ENCODE peak calls at places on chromosomes 11 and 22, in ten cellular contexts. One of them, this sample, is unnamed.

GRCh38 chr11:121757480-121758125 is 304.8 kb upstream of the SORL1-AS1 start:
- DNase-seq in T-cell: no peak
- DNase-seq in GM12891: no peak
- DNase-seq in activated naive CD4-positive, alpha-beta T cell treated with anti-CD3 and anti-CD28 coated beads, Interleukin-2, amount 50 U/mL, for 16 hours: no peak
- DNase-seq in AG09309: no peak
- DNase-seq in HCT116: no peak
- DNase-seq in stimulated activated CD4-positive, alpha-beta T cell treated with anti-CD3 and anti-CD28 coated beads, TNF-alpha, amount 100 ng/mL, for 24 hours: no peak
- DNase-seq in RWPE1: peak; percentile 14
- DNase-seq in activated CD8-positive, alpha-beta memory T cell treated with anti-CD3 and anti-CD28 coated beads for 1 hour: no peak
- DNase-seq in kidney glomerular epithelial cell: no peak
- DNase-seq in this sample: no peak

GRCh38 chr11:12159351-12160099 is 49.1 kb downstream of the MICAL2 start:
- DNase-seq in T-cell: no peak
- DNase-seq in GM12891: no peak
- DNase-seq in activated naive CD4-positive, alpha-beta T cell treated with anti-CD3 and anti-CD28 coated beads, Interleukin-2, amount 50 U/mL, for 16 hours: no peak
- DNase-seq in AG09309: peak; percentile 75
- DNase-seq in HCT116: no peak
- DNase-seq in stimulated activated CD4-positive, alpha-beta T cell treated with anti-CD3 and anti-CD28 coated beads, TNF-alpha, amount 100 ng/mL, for 24 hours: no peak
- DNase-seq in RWPE1: no peak
- DNase-seq in activated CD8-positive, alpha-beta memory T cell treated with anti-CD3 and anti-CD28 coated beads for 1 hour: no peak
- DNase-seq in kidney glomerular epithelial cell: peak; percentile 86
- DNase-seq in this sample: no peak

GRCh38 chr11:45343988-45344387 is 57.8 kb upstream of the SYT13 start:
- DNase-seq in T-cell: no peak
- DNase-seq in GM12891: no peak
- DNase-seq in activated naive CD4-positive, alpha-beta T cell treated with anti-CD3 and anti-CD28 coated beads, Interleukin-2, amount 50 U/mL, for 16 hours: no peak
- DNase-seq in AG09309: no peak
- DNase-seq in HCT116: no peak
- DNase-seq in stimulated activated CD4-positive, alpha-beta T cell treated with anti-CD3 and anti-CD28 coated beads, TNF-alpha, amount 100 ng/mL, for 24 hours: no peak
- DNase-seq in RWPE1: no peak
- DNase-seq in activated CD8-positive, alpha-beta memory T cell treated with anti-CD3 and anti-CD28 coated beads for 1 hour: no peak
- DNase-seq in kidney glomerular epithelial cell: no peak
- DNase-seq in this sample: no peak

GRCh38 chr11:62360685-62361084 is 23.4 kb downstream of the ASRGL1 start:
- DNase-seq in T-cell: no peak
- DNase-seq in GM12891: no peak
- DNase-seq in activated naive CD4-positive, alpha-beta T cell treated with anti-CD3 and anti-CD28 coated beads, Interleukin-2, amount 50 U/mL, for 16 hours: no peak
- DNase-seq in AG09309: no peak
- DNase-seq in HCT116: no peak
- DNase-seq in stimulated activated CD4-positive, alpha-beta T cell treated with anti-CD3 and anti-CD28 coated beads, TNF-alpha, amount 100 ng/mL, for 24 hours: no peak
- DNase-seq in RWPE1: no peak
- DNase-seq in activated CD8-positive, alpha-beta memory T cell treated with anti-CD3 and anti-CD28 coated beads for 1 hour: no peak
- DNase-seq in kidney glomerular epithelial cell: no peak
- DNase-seq in this sample: no peak

GRCh38 chr22:44026630-44027511 is 2.8 kb downstream of the PARVB start:
- DNase-seq in T-cell: peak; percentile 76
- DNase-seq in GM12891: peak; percentile 76
- DNase-seq in activated naive CD4-positive, alpha-beta T cell treated with anti-CD3 and anti-CD28 coated beads, Interleukin-2, amount 50 U/mL, for 16 hours: no peak
- DNase-seq in AG09309: no peak
- DNase-seq in HCT116: no peak
- DNase-seq in stimulated activated CD4-positive, alpha-beta T cell treated with anti-CD3 and anti-CD28 coated beads, TNF-alpha, amount 100 ng/mL, for 24 hours: peak; percentile 59
- DNase-seq in RWPE1: no peak
- DNase-seq in activated CD8-positive, alpha-beta memory T cell treated with anti-CD3 and anti-CD28 coated beads for 1 hour: peak; percentile 33
- DNase-seq in kidney glomerular epithelial cell: no peak
- DNase-seq in this sample: peak; percentile 61

GRCh38 chr11:33694346-33695050 is 6.1 kb downstream of the C11orf91 start:
- DNase-seq in T-cell: no peak
- DNase-seq in GM12891: no peak
- DNase-seq in activated naive CD4-positive, alpha-beta T cell treated with anti-CD3 and anti-CD28 coated beads, Interleukin-2, amount 50 U/mL, for 16 hours: no peak
- DNase-seq in AG09309: no peak
- DNase-seq in HCT116: no peak
- DNase-seq in stimulated activated CD4-positive, alpha-beta T cell treated with anti-CD3 and anti-CD28 coated beads, TNF-alpha, amount 100 ng/mL, for 24 hours: no peak
- DNase-seq in RWPE1: no peak
- DNase-seq in activated CD8-positive, alpha-beta memory T cell treated with anti-CD3 and anti-CD28 coated beads for 1 hour: no peak
- DNase-seq in kidney glomerular epithelial cell: no peak
- DNase-seq in this sample: no peak

GRCh38 chr22:36384766-36385400 is 2.9 kb downstream of the MYH9 start:
- DNase-seq in T-cell: peak; percentile 86
- DNase-seq in GM12891: no peak
- DNase-seq in activated naive CD4-positive, alpha-beta T cell treated with anti-CD3 and anti-CD28 coated beads, Interleukin-2, amount 50 U/mL, for 16 hours: peak; percentile 46
- DNase-seq in AG09309: no peak
- DNase-seq in HCT116: no peak
- DNase-seq in stimulated activated CD4-positive, alpha-beta T cell treated with anti-CD3 and anti-CD28 coated beads, TNF-alpha, amount 100 ng/mL, for 24 hours: no peak
- DNase-seq in RWPE1: no peak
- DNase-seq in activated CD8-positive, alpha-beta memory T cell treated with anti-CD3 and anti-CD28 coated beads for 1 hour: no peak
- DNase-seq in kidney glomerular epithelial cell: peak; percentile 42
- DNase-seq in this sample: peak; percentile 59

GRCh38 chr22:50544078-50544745 is 1.5 kb upstream of the KLHDC7B start:
- DNase-seq in T-cell: peak; percentile 73
- DNase-seq in GM12891: peak; percentile 80
- DNase-seq in activated naive CD4-positive, alpha-beta T cell treated with anti-CD3 and anti-CD28 coated beads, Interleukin-2, amount 50 U/mL, for 16 hours: peak; percentile 85
- DNase-seq in AG09309: no peak
- DNase-seq in HCT116: no peak
- DNase-seq in stimulated activated CD4-positive, alpha-beta T cell treated with anti-CD3 and anti-CD28 coated beads, TNF-alpha, amount 100 ng/mL, for 24 hours: peak; percentile 83
- DNase-seq in RWPE1: no peak
- DNase-seq in activated CD8-positive, alpha-beta memory T cell treated with anti-CD3 and anti-CD28 coated beads for 1 hour: peak; percentile 79
- DNase-seq in kidney glomerular epithelial cell: peak; percentile 14
- DNase-seq in this sample: peak; percentile 71

GRCh38 chr22:49705631-49706352 is 121.9 kb downstream of the BRD1 start:
- DNase-seq in T-cell: no peak
- DNase-seq in GM12891: no peak
- DNase-seq in activated naive CD4-positive, alpha-beta T cell treated with anti-CD3 and anti-CD28 coated beads, Interleukin-2, amount 50 U/mL, for 16 hours: peak; percentile 42
- DNase-seq in AG09309: no peak
- DNase-seq in HCT116: no peak
- DNase-seq in stimulated activated CD4-positive, alpha-beta T cell treated with anti-CD3 and anti-CD28 coated beads, TNF-alpha, amount 100 ng/mL, for 24 hours: no peak
- DNase-seq in RWPE1: no peak
- DNase-seq in activated CD8-positive, alpha-beta memory T cell treated with anti-CD3 and anti-CD28 coated beads for 1 hour: no peak
- DNase-seq in kidney glomerular epithelial cell: no peak
- DNase-seq in this sample: no peak

GRCh38 chr22:36461665-36462474 is 19.6 kb downstream of the TXN2 start:
- DNase-seq in T-cell: no peak
- DNase-seq in GM12891: no peak
- DNase-seq in activated naive CD4-positive, alpha-beta T cell treated with anti-CD3 and anti-CD28 coated beads, Interleukin-2, amount 50 U/mL, for 16 hours: no peak
- DNase-seq in AG09309: no peak
- DNase-seq in HCT116: no peak
- DNase-seq in stimulated activated CD4-positive, alpha-beta T cell treated with anti-CD3 and anti-CD28 coated beads, TNF-alpha, amount 100 ng/mL, for 24 hours: no peak
- DNase-seq in RWPE1: peak; percentile 62
- DNase-seq in activated CD8-positive, alpha-beta memory T cell treated with anti-CD3 and anti-CD28 coated beads for 1 hour: no peak
- DNase-seq in kidney glomerular epithelial cell: peak; percentile 99
- DNase-seq in this sample: no peak

GRCh38 chr11:3178349-3178748 is 13.2 kb upstream of the OSBPL5 start:
- DNase-seq in T-cell: no peak
- DNase-seq in GM12891: no peak
- DNase-seq in activated naive CD4-positive, alpha-beta T cell treated with anti-CD3 and anti-CD28 coated beads, Interleukin-2, amount 50 U/mL, for 16 hours: no peak
- DNase-seq in AG09309: no peak
- DNase-seq in HCT116: no peak
- DNase-seq in stimulated activated CD4-positive, alpha-beta T cell treated with anti-CD3 and anti-CD28 coated beads, TNF-alpha, amount 100 ng/mL, for 24 hours: no peak
- DNase-seq in RWPE1: no peak
- DNase-seq in activated CD8-positive, alpha-beta memory T cell treated with anti-CD3 and anti-CD28 coated beads for 1 hour: no peak
- DNase-seq in kidney glomerular epithelial cell: no peak
- DNase-seq in this sample: no peak

GRCh38 chr11:27253200-27253599 is 109.8 kb downstream of the CCDC34 start:
- DNase-seq in T-cell: no peak
- DNase-seq in GM12891: no peak
- DNase-seq in activated naive CD4-positive, alpha-beta T cell treated with anti-CD3 and anti-CD28 coated beads, Interleukin-2, amount 50 U/mL, for 16 hours: no peak
- DNase-seq in AG09309: no peak
- DNase-seq in HCT116: no peak
- DNase-seq in stimulated activated CD4-positive, alpha-beta T cell treated with anti-CD3 and anti-CD28 coated beads, TNF-alpha, amount 100 ng/mL, for 24 hours: no peak
- DNase-seq in RWPE1: no peak
- DNase-seq in activated CD8-positive, alpha-beta memory T cell treated with anti-CD3 and anti-CD28 coated beads for 1 hour: no peak
- DNase-seq in kidney glomerular epithelial cell: no peak
- DNase-seq in this sample: no peak

GRCh38 chr11:29153078-29153477 is 863.8 kb downstream of the KCNA4 start:
- DNase-seq in T-cell: no peak
- DNase-seq in GM12891: no peak
- DNase-seq in activated naive CD4-positive, alpha-beta T cell treated with anti-CD3 and anti-CD28 coated beads, Interleukin-2, amount 50 U/mL, for 16 hours: no peak
- DNase-seq in AG09309: no peak
- DNase-seq in HCT116: no peak
- DNase-seq in stimulated activated CD4-positive, alpha-beta T cell treated with anti-CD3 and anti-CD28 coated beads, TNF-alpha, amount 100 ng/mL, for 24 hours: no peak
- DNase-seq in RWPE1: no peak
- DNase-seq in activated CD8-positive, alpha-beta memory T cell treated with anti-CD3 and anti-CD28 coated beads for 1 hour: no peak
- DNase-seq in kidney glomerular epithelial cell: no peak
- DNase-seq in this sample: no peak

GRCh38 chr22:30238661-30239420 is 7.7 kb downstream of the LIF start:
- DNase-seq in T-cell: no peak
- DNase-seq in GM12891: no peak
- DNase-seq in activated naive CD4-positive, alpha-beta T cell treated with anti-CD3 and anti-CD28 coated beads, Interleukin-2, amount 50 U/mL, for 16 hours: no peak
- DNase-seq in AG09309: no peak
- DNase-seq in HCT116: no peak
- DNase-seq in stimulated activated CD4-positive, alpha-beta T cell treated with anti-CD3 and anti-CD28 coated beads, TNF-alpha, amount 100 ng/mL, for 24 hours: no peak
- DNase-seq in RWPE1: no peak
- DNase-seq in activated CD8-positive, alpha-beta memory T cell treated with anti-CD3 and anti-CD28 coated beads for 1 hour: no peak
- DNase-seq in kidney glomerular epithelial cell: no peak
- DNase-seq in this sample: no peak

GRCh38 chr11:110908401-110909106 is 196.3 kb upstream of the ARHGAP20 start:
- DNase-seq in T-cell: no peak
- DNase-seq in GM12891: no peak
- DNase-seq in activated naive CD4-positive, alpha-beta T cell treated with anti-CD3 and anti-CD28 coated beads, Interleukin-2, amount 50 U/mL, for 16 hours: no peak
- DNase-seq in AG09309: peak; percentile 59
- DNase-seq in HCT116: no peak
- DNase-seq in stimulated activated CD4-positive, alpha-beta T cell treated with anti-CD3 and anti-CD28 coated beads, TNF-alpha, amount 100 ng/mL, for 24 hours: peak; percentile 1
- DNase-seq in RWPE1: peak; percentile 71
- DNase-seq in activated CD8-positive, alpha-beta memory T cell treated with anti-CD3 and anti-CD28 coated beads for 1 hour: no peak
- DNase-seq in kidney glomerular epithelial cell: peak; percentile 97
- DNase-seq in this sample: no peak

GRCh38 chr11:65213322-65214211 is 31.8 kb downstream of the CAPN1 start:
- DNase-seq in T-cell: no peak
- DNase-seq in GM12891: no peak
- DNase-seq in activated naive CD4-positive, alpha-beta T cell treated with anti-CD3 and anti-CD28 coated beads, Interleukin-2, amount 50 U/mL, for 16 hours: no peak
- DNase-seq in AG09309: no peak
- DNase-seq in HCT116: no peak
- DNase-seq in stimulated activated CD4-positive, alpha-beta T cell treated with anti-CD3 and anti-CD28 coated beads, TNF-alpha, amount 100 ng/mL, for 24 hours: no peak
- DNase-seq in RWPE1: no peak
- DNase-seq in activated CD8-positive, alpha-beta memory T cell treated with anti-CD3 and anti-CD28 coated beads for 1 hour: no peak
- DNase-seq in kidney glomerular epithelial cell: no peak
- DNase-seq in this sample: no peak

This sample was measured in effector memory CD4-positive, alpha-beta T cell.